ENCODE peak calls at places on chromosomes 2 and 18, in four cellular contexts. N is astrocyte of the spinal cord, D is HepG2, I is frontal cortex. U is an unnamed sample.

GRCh38 chr2:216536725-216537124 is 38.1 kb downstream of the RPL37A start:
- DNase-seq in N (peak), D (no peak), I (no peak), U (no peak)

GRCh38 chr18:63297678-63298392 is 21.7 kb downstream of the BCL2 start:
- DNase-seq in N (no peak), D (no peak), I (no peak), U (no peak)

GRCh38 chr2:191679818-191680600 is 2.1 kb downstream of the NABP1 start:
- DNase-seq in N (peak), D (no peak), I (no peak), U (peak)

GRCh38 chr2:196137271-196137670 is 34.1 kb downstream of the STK17B start:
- DNase-seq in N (peak), D (no peak), I (no peak), U (no peak)

GRCh38 chr18:76442413-76443171 is 52.5 kb downstream of the ZNF516 start:
- DNase-seq in N (no peak), D (no peak), I (no peak), U (no peak)

GRCh38 chr2:101113441-101114267 is 37.5 kb downstream of the TBC1D8 start:
- DNase-seq in N (peak), D (peak), I (no peak), U (no peak)

GRCh38 chr2:109242222-109242653 is 113.2 kb downstream of the SH3RF3 start:
- DNase-seq in N (no peak), D (no peak), I (no peak), U (no peak)

GRCh38 chr2:28280576-28280975 is 112.1 kb upstream of the FOSL2 start:
- DNase-seq in N (no peak), D (no peak), I (no peak), U (no peak)

GRCh38 chr2:140650825-140651224 is 1480.0 kb downstream of the LRP1B start:
- DNase-seq in N (peak), D (no peak), I (no peak), U (no peak)

GRCh38 chr2:215409331-215410127 is 26.3 kb downstream of the FN1 start:
- DNase-seq in N (no peak), D (no peak), I (no peak), U (no peak)

GRCh38 chr18:29154196-29154757 is 977.3 kb upstream of the CDH2 start:
- DNase-seq in N (peak), D (no peak), I (no peak), U (no peak)

GRCh38 chr2:208311954-208312353 is 45.9 kb downstream of the PIKFYVE start:
- DNase-seq in N (no peak), D (no peak), I (peak), U (no peak)

GRCh38 chr2:189635353-189635752 is 25.9 kb upstream of the ASNSD1 start:
- DNase-seq in N (no peak), D (no peak), I (no peak), U (no peak)

GRCh38 chr2:72694715-72695496 is 130.9 kb downstream of the EXOC6B start:
- DNase-seq in N (peak), D (peak), I (no peak), U (no peak)

GRCh38 chr2:113876503-113877387 is 13.1 kb upstream of the ACTR3 start:
- DNase-seq in N (peak), D (peak), I (no peak), U (no peak)

U was measured in erythroblast.